ENCODE peak calls at places on chromosome 14, in six cellular contexts. I is substantia nigra; J is effector memory CD4-positive, alpha-beta T cell; N is stimulated activated CD4-positive, alpha-beta T cell treated with anti-CD3 and anti-CD28 coated beads, TNF-alpha, amount 100 ng/mL, for 48 hours; F is germinal center; D is mammary epithelial cell. L is an unnamed sample.

GRCh38 chr14:91313852-91314251 is 69.3 kb upstream of the GPR68 start:
- DNase-seq in F (no peak), I (no peak), D (no peak), J (no peak), N (no peak), L (no peak)

GRCh38 chr14:90815817-90816662 is at the start of gene TTC7B:
- DNase-seq in F (peak), J (no peak), N (no peak), I (no peak), D (peak), L (peak)

GRCh38 chr14:52314521-52315354 is 626 bp downstream of the PTGER2 start:
- DNase-seq in F (peak), N (no peak), I (no peak), D (peak), J (peak), L (no peak)

GRCh38 chr14:100030441-100031153 is 34.6 kb upstream of the EVL start:
- DNase-seq in N (no peak), D (peak), I (no peak), F (no peak), J (no peak), L (no peak)

GRCh38 chr14:51653096-51653814 is 1.5 kb downstream of the FRMD6 start:
- DNase-seq in J (no peak), F (peak), N (no peak), I (no peak), D (peak), L (no peak)

GRCh38 chr14:29236848-29237247 is 470.3 kb downstream of the FOXG1 start:
- DNase-seq in I (no peak), F (no peak), J (no peak), N (no peak), D (no peak), L (no peak)

GRCh38 chr14:69501362-69501964 is 16.9 kb downstream of the PLEKHD1 start:
- DNase-seq in J (no peak), F (no peak), N (no peak), I (no peak), D (no peak), L (no peak)

GRCh38 chr14:72710212-72710611 is 183.7 kb downstream of the DPF3 start:
- DNase-seq in D (no peak), J (no peak), F (no peak), I (no peak), N (no peak), L (no peak)

GRCh38 chr14:61611880-61612630 is 83.3 kb upstream of the HIF1A start:
- DNase-seq in I (no peak), F (no peak), N (no peak), D (no peak), J (no peak), L (no peak)

GRCh38 chr14:51533160-51533559 is 118.5 kb upstream of the FRMD6 start:
- DNase-seq in I (no peak), D (peak), F (no peak), J (no peak), N (no peak), L (no peak)

GRCh38 chr14:104866451-104867370 is 1.6 kb downstream of the CEP170B start:
- DNase-seq in F (no peak), J (no peak), D (no peak), N (no peak), I (no peak), L (no peak)

GRCh38 chr14:72617391-72618011 is 276.4 kb downstream of the DPF3 start:
- DNase-seq in F (no peak), D (peak), J (no peak), I (no peak), N (no peak), L (no peak)

GRCh38 chr14:85573406-85573805 is 43.5 kb downstream of the FLRT2 start:
- DNase-seq in N (no peak), J (no peak), I (no peak), F (no peak), D (no peak), L (no peak)

GRCh38 chr14:53304726-53305381 is 151.7 kb upstream of the DDHD1 start:
- DNase-seq in J (no peak), D (no peak), I (no peak), N (no peak), F (no peak), L (no peak)

GRCh38 chr14:50003213-50004021 is 110.5 kb downstream of the ARF6 start:
- DNase-seq in J (peak), I (no peak), N (peak), D (peak), F (peak), L (peak)

GRCh38 chr14:50260072-50260471 is 28.7 kb upstream of the SOS2 start:
- DNase-seq in I (no peak), N (no peak), F (no peak), J (no peak), D (no peak), L (no peak)

GRCh38 chr14:95690815-95691214 is 4.6 kb downstream of the TCL1B start:
- DNase-seq in N (no peak), F (no peak), I (no peak), D (no peak), J (no peak), L (no peak)

GRCh38 chr14:44639986-44640385 is 132.9 kb upstream of the FSCB start:
- DNase-seq in D (no peak), I (no peak), N (no peak), J (no peak), F (no peak), L (no peak)

GRCh38 chr14:51880810-51881580 is 20.6 kb downstream of the GNG2 start:
- DNase-seq in J (no peak), F (no peak), N (no peak), D (no peak), I (no peak), L (no peak)

GRCh38 chr14:72708708-72709475 is 185.0 kb downstream of the DPF3 start:
- DNase-seq in I (no peak), F (no peak), N (no peak), D (peak), J (no peak), L (no peak)

GRCh38 chr14:21748869-21749303 is 75.3 kb upstream of the OR4E1 start:
- DNase-seq in I (no peak), D (peak), J (no peak), N (peak), F (peak), L (peak)

GRCh38 chr14:103628684-103629502 is at the start of gene KLC1:
- DNase-seq in F (peak), J (peak), D (peak), I (peak), N (peak), L (peak)

GRCh38 chr14:30227436-30227835 is 299.8 kb upstream of the PRKD1 start:
- DNase-seq in F (no peak), D (no peak), J (no peak), N (no peak), I (no peak), L (no peak)

GRCh38 chr14:102140027-102140749 is 491 bp downstream of the WDR20 start:
- DNase-seq in D (peak), F (peak), J (peak), I (peak), N (no peak), L (peak)

GRCh38 chr14:104639889-104640548 is 35.4 kb upstream of the TMEM179 start:
- DNase-seq in J (no peak), D (peak), N (peak), I (no peak), F (peak), L (peak)

GRCh38 chr14:96079066-96079465 is 39.9 kb downstream of the C14orf132 start:
- DNase-seq in N (no peak), J (no peak), I (no peak), D (no peak), F (no peak), L (no peak)

GRCh38 chr14:75643985-75644384 is 16.7 kb downstream of the ERG28 start:
- DNase-seq in D (no peak), I (no peak), F (no peak), J (no peak), N (no peak), L (no peak)

GRCh38 chr14:58717211-58717610 is 79.4 kb downstream of the DACT1 start:
- DNase-seq in J (no peak), D (no peak), I (no peak), N (no peak), F (no peak), L (no peak)

GRCh38 chr14:67371247-67372148 is 11.4 kb downstream of the EIF2S1 start:
- DNase-seq in F (no peak), D (no peak), N (no peak), J (no peak), I (no peak), L (no peak)

GRCh38 chr14:92651106-92651792 is 97.2 kb downstream of the LGMN start:
- DNase-seq in I (no peak), D (no peak), J (peak), N (peak), F (peak), L (no peak)

GRCh38 chr14:61610900-61611299 is 84.4 kb upstream of the HIF1A start:
- DNase-seq in I (no peak), F (no peak), D (no peak), N (no peak), J (no peak), L (no peak)